ENCODE peak calls at places on chromosomes 6 and 20, in nine cellular contexts. N is PC-3; Q is heart left ventricle; K is NCI-H69; S is IMR-90; L is Caki2; Y is neural progenitor cell; G is endodermal cell; A is activated CD8-positive, alpha-beta memory T cell treated with anti-CD3 and anti-CD28 coated beads for 1 hour. O is an unnamed sample.

GRCh38 chr20:61173966-61174725 is 77.9 kb upstream of the CDH4 start:
- DNase-seq in N (no peak), G (no peak), Q (no peak), K (no peak), L (no peak), Y (no peak), S (peak; percentile 17), A (no peak), O (no peak)

GRCh38 chr6:42745083-42745637 is 743 bp downstream of the TBCC start:
- DNase-seq in Q (peak; percentile 22), S (peak; percentile 23), A (no peak), Y (peak; percentile 44), N (no peak), K (peak; percentile 80), L (peak; percentile 38), G (peak; percentile 71), O (peak; percentile 50)

GRCh38 chr6:109984410-109984809 is 6.3 kb downstream of the GPR6 start:
- DNase-seq in L (no peak), G (no peak), K (no peak), Q (no peak), S (no peak), N (no peak), A (no peak), Y (no peak), O (no peak)

GRCh38 chr6:132499757-132500156 is 13.2 kb downstream of the STX7 start:
- DNase-seq in Q (no peak), S (no peak), Y (no peak), K (no peak), A (no peak), L (no peak), G (no peak), N (no peak), O (no peak)

GRCh38 chr6:112113371-112113770 is 26.0 kb downstream of the FAM229B start:
- DNase-seq in Q (no peak), K (no peak), L (no peak), A (no peak), G (no peak), Y (no peak), N (no peak), S (peak; percentile 20), O (no peak)

GRCh38 chr6:132813173-132813856 is 1.1 kb upstream of the RPS12 start:
- DNase-seq in Y (peak; percentile 69), N (peak; percentile 34), K (peak; percentile 72), S (no peak), L (peak; percentile 60), A (no peak), G (peak; percentile 78), Q (peak; percentile 39), O (peak; percentile 49)

GRCh38 chr6:35327349-35328027 is 14.9 kb upstream of the PPARD start:
- DNase-seq in K (peak; percentile 76), G (peak; percentile 90), A (peak; percentile 54), Y (peak; percentile 72), Q (peak; percentile 62), L (no peak), N (peak; percentile 71), S (peak; percentile 55), O (peak; percentile 72)

GRCh38 chr6:39411001-39411400 is 88.5 kb upstream of the KCNK16 start:
- DNase-seq in K (no peak), Q (no peak), N (no peak), S (no peak), G (no peak), L (no peak), Y (no peak), A (no peak), O (no peak)

GRCh38 chr20:51536116-51537069 is 6.1 kb downstream of the NFATC2 start:
- DNase-seq in Q (no peak), L (no peak), S (no peak), N (no peak), Y (no peak), G (no peak), K (peak; percentile 74), A (no peak), O (no peak)

GRCh38 chr6:150685860-150686259 is 86.2 kb downstream of the PLEKHG1 start:
- DNase-seq in G (peak; percentile 89), S (peak; percentile 1), Q (no peak), K (peak; percentile 69), L (peak; percentile 13), N (peak; percentile 64), Y (peak; percentile 48), A (peak; percentile 8), O (peak; percentile 1)

GRCh38 chr6:68559716-68560115 is 75.4 kb upstream of the ADGRB3 start:
- DNase-seq in A (no peak), N (peak; percentile 64), K (peak; percentile 86), S (no peak), Q (no peak), L (peak; percentile 10), G (peak; percentile 44), Y (peak; percentile 48), O (no peak)

GRCh38 chr20:22586645-22587310 is 2.4 kb upstream of the FOXA2 start:
- DNase-seq in N (peak; percentile 63), L (peak; percentile 41), Y (peak; percentile 84), A (no peak), S (no peak), G (peak; percentile 92), K (no peak), Q (no peak), O (no peak)

GRCh38 chr6:45625191-45625664 is 247.5 kb upstream of the SUPT3H start:
- DNase-seq in S (peak; percentile 85), N (peak; percentile 77), Y (no peak), G (no peak), L (no peak), K (no peak), Q (no peak), A (no peak), O (no peak)

GRCh38 chr20:23331450-23331849 is 19.1 kb upstream of the NXT1 start:
- DNase-seq in Q (no peak), A (no peak), S (no peak), Y (no peak), G (no peak), K (peak; percentile 12), L (no peak), N (no peak), O (no peak)

GRCh38 chr6:1382883-1383728 is 6.3 kb upstream of the FOXF2 start:
- DNase-seq in N (no peak), L (no peak), A (no peak), K (no peak), S (no peak), Y (peak; percentile 54), Q (no peak), G (peak; percentile 87), O (no peak)

GRCh38 chr6:144718431-144718830 is 433.3 kb downstream of the UTRN start:
- DNase-seq in Q (no peak), G (no peak), N (peak; percentile 57), S (peak; percentile 55), A (no peak), L (no peak), Y (no peak), K (no peak), O (no peak)

GRCh38 chr6:80466981-80467380 is 360.5 kb downstream of the BCKDHB start:
- DNase-seq in A (no peak), S (no peak), L (no peak), Y (no peak), K (peak; percentile 17), N (no peak), Q (no peak), G (no peak), O (no peak)

GRCh38 chr20:64114356-64114971 is 7.1 kb upstream of the NPBWR2 start:
- DNase-seq in N (no peak), K (no peak), S (no peak), Q (peak; percentile 12), Y (no peak), L (no peak), A (no peak), G (peak; percentile 29), O (no peak)

GRCh38 chr6:156190270-156190669 is 586.9 kb upstream of the ARID1B start:
- DNase-seq in G (no peak), Y (no peak), N (no peak), A (no peak), Q (no peak), S (no peak), K (peak; percentile 92), L (no peak), O (no peak)

GRCh38 chr6:51865176-51865575 is 222.2 kb downstream of the PKHD1 start:
- DNase-seq in K (no peak), A (no peak), Q (no peak), G (no peak), L (no peak), N (peak; percentile 89), Y (no peak), S (no peak), O (no peak)

GRCh38 chr20:24235224-24235735 is 234.1 kb upstream of the SYNDIG1 start:
- DNase-seq in Y (no peak), G (no peak), A (no peak), L (no peak), N (no peak), K (no peak), Q (no peak), S (no peak), O (no peak)

GRCh38 chr6:31092769-31093505 is 19.4 kb downstream of the C6orf15 start:
- DNase-seq in N (peak; percentile 21), L (no peak), Y (no peak), A (no peak), G (no peak), Q (no peak), S (no peak), K (no peak), O (no peak)

GRCh38 chr6:117477988-117478852 is 4.3 kb upstream of the DCBLD1 start:
- DNase-seq in L (no peak), N (no peak), A (no peak), G (peak; percentile 74), Y (peak; percentile 30), Q (no peak), K (no peak), S (no peak), O (peak; percentile 23)

GRCh38 chr6:152428126-152428525 is 209.0 kb downstream of the SYNE1 start:
- DNase-seq in N (no peak), L (no peak), A (no peak), S (peak; percentile 1), G (peak; percentile 67), Q (no peak), Y (peak; percentile 37), K (no peak), O (no peak)

GRCh38 chr6:128491041-128491642 is 29.3 kb downstream of the PTPRK start:
- DNase-seq in S (no peak), K (no peak), G (no peak), Q (no peak), N (peak; percentile 83), L (no peak), A (no peak), Y (peak; percentile 79), O (no peak)

GRCh38 chr6:50718058-50718457 is 4.7 kb downstream of the TFAP2D start:
- DNase-seq in N (no peak), K (no peak), Q (no peak), L (no peak), Y (no peak), S (no peak), A (no peak), G (peak; percentile 46), O (no peak)

GRCh38 chr20:9015984-9016324 is 52.9 kb upstream of the PLCB4 start:
- DNase-seq in Y (peak; percentile 56), G (no peak), S (peak; percentile 58), K (no peak), A (no peak), L (peak; percentile 44), Q (no peak), N (peak; percentile 63), O (no peak)

GRCh38 chr20:38114353-38114791 is 50.7 kb downstream of the TGM2 start:
- DNase-seq in N (peak; percentile 38), Y (no peak), L (peak; percentile 74), A (no peak), G (peak; percentile 15), K (peak; percentile 28), S (peak; percentile 67), Q (no peak), O (no peak)

GRCh38 chr6:33105916-33106871 is 30.4 kb downstream of the HLA-DPB1 start:
- DNase-seq in G (no peak), K (no peak), Q (no peak), L (no peak), S (no peak), Y (no peak), N (no peak), A (no peak), O (no peak)

O was measured in immature natural killer cell.